ENCODE peak calls at places on chromosomes 1 and 21, in six cellular contexts. X is myocyte; I is stimulated activated naive CD4-positive, alpha-beta T cell; T is left cardiac atrium; M is MM.1S; G is cardiac fibroblast. F is an unnamed sample.

GRCh38 chr21:36164427-36164784 is 7.8 kb downstream of the DOP1B start:
- DNase-seq in G (no peak), T (no peak), I (no peak), X (no peak), M (no peak), F (no peak)

GRCh38 chr1:25515033-25515432 is 28.4 kb upstream of the LDLRAP1 start:
- DNase-seq in T (no peak), M (no peak), G (no peak), X (no peak), I (no peak), F (no peak)

GRCh38 chr1:15406911-15407559 is 2.7 kb upstream of the EFHD2 start:
- DNase-seq in M (no peak), X (peak), I (no peak), T (peak), G (peak), F (no peak)

GRCh38 chr1:196361112-196361714 is 247.0 kb downstream of the KCNT2 start:
- DNase-seq in M (no peak), I (no peak), G (peak), T (no peak), X (no peak), F (no peak)

GRCh38 chr21:34599534-34600101 is 15.3 kb downstream of the RCAN1 start:
- DNase-seq in I (no peak), G (no peak), T (no peak), M (no peak), X (no peak), F (no peak)

GRCh38 chr1:182507685-182508084 is 57.7 kb downstream of the RGSL1 start:
- DNase-seq in T (peak), I (no peak), M (peak), G (peak), X (peak), F (no peak)

GRCh38 chr21:40153351-40153750 is 286.1 kb downstream of the PCP4 start:
- DNase-seq in X (no peak), I (no peak), G (no peak), T (no peak), M (no peak), F (no peak)

GRCh38 chr21:17513214-17514123 is 626 bp downstream of the CXADR start:
- DNase-seq in X (no peak), T (peak), M (peak), I (peak), G (peak), F (peak)

GRCh38 chr1:25074828-25075227 is 144.8 kb upstream of the RUNX3 start:
- DNase-seq in X (no peak), I (no peak), G (no peak), T (no peak), M (no peak), F (no peak)

GRCh38 chr21:32212116-32212515 is 66.7 kb downstream of the MIS18A start:
- DNase-seq in G (no peak), I (no peak), M (no peak), T (no peak), X (no peak), F (no peak)

GRCh38 chr1:160371691-160372208 is 4.9 kb downstream of the NHLH1 start:
- DNase-seq in T (no peak), I (no peak), X (no peak), M (no peak), G (no peak), F (no peak)

GRCh38 chr1:29673669-29674624 is 437.6 kb downstream of the PTPRU start:
- DNase-seq in X (no peak), T (no peak), G (no peak), M (no peak), I (no peak), F (no peak)

GRCh38 chr1:217525773-217526490 is 105.0 kb downstream of the GPATCH2 start:
- DNase-seq in X (peak), T (no peak), M (no peak), I (no peak), G (peak), F (no peak)

GRCh38 chr1:99227498-99227897 is 36.8 kb upstream of the PLPPR4 start:
- DNase-seq in G (no peak), M (no peak), X (no peak), I (no peak), T (no peak), F (no peak)

GRCh38 chr1:6591222-6591621 is 11.4 kb downstream of the ZBTB48 start:
- DNase-seq in T (no peak), I (no peak), X (peak), M (no peak), G (no peak), F (no peak)